ENCODE peak calls at places on chromosomes 2 and 18, in eight cellular contexts. H, W, A, U, M, S, L and J are unnamed samples.

GRCh38 chr18:36620801-36621200 is 208.0 kb downstream of the TPGS2 start:
- DNase-seq in H (no peak), W (no peak), A (no peak), U (no peak), M (no peak), S (no peak), L (no peak), J (no peak)

GRCh38 chr2:178279142-178279541 is 84.8 kb downstream of the OSBPL6 start:
- DNase-seq in H (peak), W (no peak), A (no peak), U (no peak), M (no peak), S (no peak), L (no peak), J (no peak)

GRCh38 chr2:9412756-9413155 is 10.6 kb downstream of the ITGB1BP1 start:
- DNase-seq in H (no peak), W (no peak), A (no peak), U (no peak), M (no peak), S (no peak), L (no peak), J (no peak)

GRCh38 chr2:217489145-217489960 is 513.4 kb downstream of the TNS1 start:
- DNase-seq in H (peak), W (no peak), A (no peak), U (peak), M (no peak), S (no peak), L (no peak), J (no peak)

GRCh38 chr18:6891788-6892187 is 162.3 kb downstream of the ARHGAP28 start:
- DNase-seq in H (no peak), W (no peak), A (no peak), U (no peak), M (no peak), S (no peak), L (no peak), J (no peak)

GRCh38 chr2:203741566-203741965 is 35.1 kb downstream of the CD28 start:
- DNase-seq in H (no peak), W (no peak), A (no peak), U (no peak), M (no peak), S (no peak), L (no peak), J (no peak)

GRCh38 chr2:219178377-219179175 is 501 bp downstream of the RETREG2 start:
- DNase-seq in H (peak), W (peak), A (no peak), U (no peak), M (no peak), S (peak), L (peak), J (no peak)

GRCh38 chr2:112666764-112667122 is 21.0 kb downstream of the SLC20A1 start:
- DNase-seq in H (peak), W (no peak), A (no peak), U (no peak), M (no peak), S (no peak), L (no peak), J (no peak)

GRCh38 chr18:77147418-77147852 is 14.9 kb upstream of the MBP start:
- DNase-seq in H (peak), W (no peak), A (no peak), U (no peak), M (peak), S (no peak), L (no peak), J (peak)

GRCh38 chr2:199911877-199912161 is 726 bp downstream of the C2orf69 start:
- DNase-seq in H (no peak), W (no peak), A (no peak), U (no peak), M (no peak), S (no peak), L (no peak), J (no peak)

GRCh38 chr2:102632380-102633175 is 13.2 kb downstream of the SLC9A2 start:
- DNase-seq in H (no peak), W (no peak), A (no peak), U (no peak), M (no peak), S (no peak), L (no peak), J (no peak)

GRCh38 chr18:58581265-58581664 is 47.6 kb downstream of the ALPK2 start:
- DNase-seq in H (peak), W (no peak), A (no peak), U (peak), M (no peak), S (no peak), L (no peak), J (peak)

GRCh38 chr2:86243950-86244733 is 44.9 kb downstream of the MRPL35 start:
- DNase-seq in H (peak), W (no peak), A (no peak), U (no peak), M (no peak), S (no peak), L (no peak), J (no peak)

GRCh38 chr2:230734247-230735175 is 21.9 kb downstream of the CAB39 start:
- DNase-seq in H (no peak), W (no peak), A (no peak), U (no peak), M (no peak), S (no peak), L (no peak), J (no peak)

GRCh38 chr2:240235149-240235803 is 94.8 kb upstream of the OTOS start:
- DNase-seq in H (no peak), W (no peak), A (no peak), U (peak), M (no peak), S (no peak), L (peak), J (peak)

GRCh38 chr2:36713300-36713699 is 16.8 kb downstream of the VIT start:
- DNase-seq in H (no peak), W (no peak), A (no peak), U (no peak), M (no peak), S (no peak), L (no peak), J (no peak)

GRCh38 chr2:241334813-241335212 is 19.1 kb downstream of the SEPTIN2 start:
- DNase-seq in H (no peak), W (no peak), A (no peak), U (no peak), M (no peak), S (no peak), L (no peak), J (no peak)

GRCh38 chr18:28834889-28835288 is 658.0 kb upstream of the CDH2 start:
- DNase-seq in H (peak), W (no peak), A (no peak), U (no peak), M (no peak), S (no peak), L (no peak), J (no peak)

GRCh38 chr2:138276367-138276766 is 225.2 kb upstream of the SPOPL start:
- DNase-seq in H (peak), W (no peak), A (no peak), U (no peak), M (no peak), S (no peak), L (no peak), J (no peak)

GRCh38 chr18:27121108-27121507 is 64.0 kb downstream of the CHST9 start:
- DNase-seq in H (no peak), W (no peak), A (no peak), U (no peak), M (no peak), S (no peak), L (no peak), J (no peak)

GRCh38 chr18:74836296-74837139 is 238.8 kb downstream of the ZNF407 start:
- DNase-seq in H (peak), W (no peak), A (no peak), U (no peak), M (no peak), S (no peak), L (peak), J (no peak)

GRCh38 chr18:73638709-73639108 is 508.9 kb downstream of the FBXO15 start:
- DNase-seq in H (peak), W (no peak), A (no peak), U (no peak), M (no peak), S (no peak), L (no peak), J (no peak)

GRCh38 chr2:75666821-75667344 is 20.3 kb downstream of the MRPL19 start:
- DNase-seq in H (no peak), W (no peak), A (no peak), U (no peak), M (no peak), S (no peak), L (no peak), J (no peak)

GRCh38 chr2:227942021-227942420 is 70.6 kb downstream of the DAW1 start:
- DNase-seq in H (no peak), W (no peak), A (no peak), U (no peak), M (no peak), S (no peak), L (no peak), J (no peak)

GRCh38 chr2:227933891-227934290 is 62.5 kb downstream of the DAW1 start:
- DNase-seq in H (no peak), W (no peak), A (no peak), U (no peak), M (no peak), S (no peak), L (no peak), J (no peak)

DNA sequence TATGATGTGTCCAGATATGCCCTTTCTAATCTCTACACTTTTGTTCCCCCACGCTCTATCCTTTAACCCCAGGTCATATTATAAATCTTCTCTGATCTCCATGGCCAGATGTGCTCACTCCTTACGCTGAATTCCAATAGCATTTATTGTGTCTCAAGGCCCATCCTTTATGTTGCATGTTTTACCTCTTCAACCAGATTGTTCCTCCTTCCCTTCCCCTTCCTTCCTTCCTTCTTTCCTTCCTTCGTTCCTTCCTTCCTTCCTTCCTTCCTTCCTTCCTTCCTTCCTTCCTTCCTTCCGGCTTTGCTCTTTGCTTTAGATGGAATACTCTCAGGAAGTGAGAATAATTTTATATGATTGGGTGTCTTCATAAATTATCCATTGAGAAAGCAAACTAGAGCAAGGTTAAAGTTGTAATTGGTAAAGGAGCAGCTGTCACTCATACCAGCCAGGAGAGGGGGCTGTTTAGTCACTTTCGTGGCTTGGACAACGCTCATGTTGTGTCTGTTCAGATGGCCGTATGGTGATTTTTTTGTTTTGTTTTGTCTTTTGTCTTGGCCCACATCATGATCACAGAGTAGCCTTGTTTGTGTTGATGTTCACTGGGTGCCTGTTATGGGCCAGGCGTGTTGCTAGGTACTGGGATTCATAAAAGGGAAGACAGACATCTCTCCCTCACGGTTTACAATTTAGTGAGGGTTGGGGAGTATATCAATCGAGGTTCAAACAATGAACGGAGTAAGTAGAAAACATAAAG is 68.0 kb downstream of the DAW1 start:
- DNase-seq in H (peak), W (no peak), A (no peak), U (peak), M (no peak), S (peak), L (no peak), J (no peak)
- TF ChIP-seq CTCF in H (peak), W (peak), A (no peak), U (peak), M (no peak), S (peak), L (peak), J (peak)

DNA sequence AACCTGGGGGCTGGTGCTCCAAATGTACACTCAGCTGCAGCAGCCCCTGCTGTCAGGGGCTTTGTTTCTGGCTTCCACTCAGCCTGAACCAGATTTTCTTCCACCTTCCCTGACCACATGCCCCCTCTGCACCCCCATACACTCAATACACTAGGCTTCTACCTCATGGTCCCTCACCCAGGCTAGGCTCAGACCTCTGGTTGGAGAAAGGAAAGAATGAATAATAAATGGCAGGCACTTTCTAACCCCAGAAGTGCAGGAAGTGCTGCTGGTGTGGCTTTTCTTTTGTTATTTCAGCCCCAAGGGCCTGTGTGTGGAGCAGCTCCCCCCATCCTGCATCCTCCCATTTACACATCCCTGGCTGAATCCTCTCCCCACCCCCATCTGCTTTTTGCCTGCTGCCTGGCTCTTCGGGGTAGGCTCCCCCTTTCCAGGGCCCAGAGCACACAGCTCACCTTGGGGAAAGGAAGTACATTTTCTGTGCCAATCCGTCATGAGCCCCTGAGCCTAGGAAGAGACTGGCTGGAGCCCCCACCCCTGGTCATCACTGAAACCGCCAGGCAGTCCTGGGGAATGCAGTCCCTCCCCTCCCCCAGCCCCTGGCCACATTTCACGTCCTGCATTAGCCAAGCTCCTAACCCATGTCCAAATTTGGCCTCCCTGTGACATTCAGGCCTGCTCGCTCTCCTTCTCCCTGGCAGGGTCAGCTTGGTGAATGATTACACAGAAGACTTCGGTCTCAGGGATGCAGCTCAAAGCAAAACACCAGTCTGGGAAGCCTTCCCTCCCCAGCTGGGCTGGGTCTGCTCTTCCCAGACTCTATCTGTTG is 2.6 kb downstream of the DYSF start:
- DNase-seq in H (peak), W (peak), A (no peak), U (peak), M (no peak), S (peak), L (no peak), J (no peak)
- TF ChIP-seq CTCF in H (no peak), W (no peak), A (no peak), U (no peak), M (no peak), S (no peak), L (no peak), J (no peak)

GRCh38 chr2:192197387-192197786 is 2.7 kb upstream of the TMEFF2 start:
- DNase-seq in H (no peak), W (no peak), A (no peak), U (no peak), M (no peak), S (no peak), L (no peak), J (no peak)
- TF ChIP-seq CTCF in H (no peak), W (no peak), A (no peak), U (no peak), M (no peak), S (no peak), L (no peak), J (peak)

GRCh38 chr2:129253461-129253812 is 726.0 kb upstream of the RAB6C start:
- DNase-seq in H (no peak), W (no peak), A (no peak), U (peak), M (no peak), S (peak), L (no peak), J (no peak)
- TF ChIP-seq CTCF in H (no peak), W (peak), A (no peak), U (peak), M (no peak), S (peak), L (peak), J (no peak)

GRCh38 chr2:7357993-7358392 is 440.8 kb downstream of the RNF144A start:
- DNase-seq in H (no peak), W (no peak), A (no peak), U (no peak), M (no peak), S (no peak), L (no peak), J (no peak)
- TF ChIP-seq CTCF in H (no peak), W (no peak), A (no peak), U (peak), M (no peak), S (no peak), L (no peak), J (no peak)

GRCh38 chr2:119264781-119265692 is 41.4 kb downstream of the STEAP3 start:
- DNase-seq in H (peak), W (no peak), A (no peak), U (peak), M (no peak), S (peak), L (peak), J (peak)
- TF ChIP-seq CTCF in H (peak), W (peak), A (peak), U (peak), M (no peak), S (peak), L (peak), J (peak)

DNA sequence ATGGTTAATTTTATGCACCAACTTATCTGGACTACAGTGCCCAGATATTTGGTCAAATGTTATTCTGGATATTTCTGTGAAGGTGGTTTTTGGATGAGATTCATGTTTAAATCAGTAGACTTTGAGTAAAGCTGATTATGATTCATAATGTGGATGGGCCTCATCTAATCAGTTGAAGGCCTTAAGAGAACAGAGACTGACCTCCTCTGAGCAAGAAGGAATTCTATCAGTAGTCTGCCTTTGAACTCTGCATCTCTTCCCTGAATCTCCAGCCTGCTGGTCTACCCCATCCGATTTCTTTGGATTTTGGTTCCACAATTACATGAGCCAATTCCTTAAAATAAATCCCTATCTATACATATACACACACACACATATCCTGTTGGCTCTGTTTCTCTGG is 82.8 kb upstream of the MAP4K3 start:
- DNase-seq in H (no peak), W (no peak), A (no peak), U (no peak), M (no peak), S (no peak), L (no peak), J (no peak)
- TF ChIP-seq CTCF in H (no peak), W (no peak), A (no peak), U (no peak), M (no peak), S (no peak), L (no peak), J (no peak)

DNA sequence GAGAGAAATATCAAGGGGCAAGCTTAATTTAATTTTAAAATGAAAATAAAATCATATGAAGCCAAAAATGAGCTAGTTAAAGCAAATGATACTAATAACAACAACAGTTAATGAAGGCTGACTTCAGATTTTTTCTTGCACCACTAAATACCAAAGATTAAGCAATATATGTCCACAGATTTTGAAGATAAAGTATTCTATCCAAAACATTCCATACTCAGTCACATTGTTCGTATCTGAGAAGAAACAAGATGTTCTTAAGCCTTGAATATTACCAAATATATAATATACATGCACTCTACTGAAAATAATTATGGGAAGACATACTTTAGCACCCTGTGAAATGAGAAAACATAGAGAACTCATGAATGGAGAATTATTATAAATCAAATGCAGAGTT is 593.3 kb upstream of the SYT4 start:
- DNase-seq in H (no peak), W (no peak), A (no peak), U (no peak), M (no peak), S (no peak), L (no peak), J (no peak)
- TF ChIP-seq CTCF in H (no peak), W (no peak), A (no peak), U (no peak), M (no peak), S (no peak), L (no peak), J (no peak)

DNA sequence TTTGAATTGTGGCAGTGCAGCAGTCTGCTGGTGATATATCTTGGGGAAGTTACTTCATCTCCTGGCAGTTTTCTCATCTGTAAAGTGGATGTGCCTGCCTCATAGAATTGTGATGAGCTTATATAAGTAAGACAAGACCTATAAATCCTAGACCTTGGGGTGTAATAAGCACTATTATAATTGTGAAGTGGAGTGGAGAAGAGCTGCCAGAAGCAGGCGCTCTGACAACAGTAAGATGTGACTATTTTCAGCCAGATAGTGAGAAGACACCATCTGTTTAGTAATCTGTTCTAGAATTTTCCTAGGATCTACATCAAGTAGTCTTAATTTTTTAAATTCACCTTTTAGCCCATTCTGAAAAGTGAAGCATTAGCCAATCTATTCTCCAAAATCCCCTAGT is 85.6 kb upstream of the TSPYL6 start:
- DNase-seq in H (no peak), W (no peak), A (no peak), U (no peak), M (no peak), S (no peak), L (no peak), J (no peak)
- TF ChIP-seq CTCF in H (no peak), W (peak), A (no peak), U (peak), M (no peak), S (no peak), L (peak), J (peak)